ENCODE peak calls at places on chromosomes 13 and 19, in six cellular contexts. R is PC-3, T is keratinocyte, Q is H1, O is BE2C, C is mammary epithelial cell. S is an unnamed sample. For H3K4me1, the result is how much of the 10 kb centered on the place peaks cover.

GRCh38 chr19:6044056-6044805 is 66.1 kb downstream of the RFX2 start:
- DNase-seq in R (no peak), T (no peak), Q (no peak), O (no peak), C (no peak), S (no peak)

GRCh38 chr13:106113796-106114195 is 421.7 kb downstream of the EFNB2 start:
- DNase-seq in R (no peak), T (no peak), Q (no peak), O (no peak), C (no peak), S (no peak)

GRCh38 chr19:35793381-35794165 is 18.2 kb downstream of the ARHGAP33 start:
- DNase-seq in R (peak), T (no peak), Q (no peak), O (no peak), C (no peak), S (no peak)

GRCh38 chr13:44969858-44970484 is 19.3 kb downstream of the NUFIP1 start:
- DNase-seq in R (peak), T (no peak), Q (no peak), O (no peak), C (peak), S (no peak)

GRCh38 chr13:68748038-68748437 is 1359.6 kb upstream of the ATXN8OS start:
- DNase-seq in R (peak), T (no peak), Q (no peak), O (no peak), C (no peak), S (no peak)

GRCh38 chr13:95968906-95969305 is 84.3 kb downstream of the UGGT2 start:
- DNase-seq in R (no peak), T (no peak), Q (no peak), O (no peak), C (no peak), S (no peak)

GRCh38 chr13:36088463-36088862 is 42.7 kb downstream of the DCLK1 start:
- DNase-seq in R (no peak), T (no peak), Q (no peak), O (no peak), C (no peak), S (no peak)

GRCh38 chr13:111058796-111059506 is 56.2 kb upstream of the ARHGEF7 start:
- DNase-seq in R (no peak), T (no peak), Q (no peak), O (no peak), C (peak), S (no peak)

GRCh38 chr13:37656247-37656940 is 57.8 kb upstream of the POSTN start:
- DNase-seq in R (peak), T (peak), Q (no peak), O (no peak), C (peak), S (no peak)

GRCh38 chr13:49140910-49141611 is 79.1 kb upstream of the MLNR start:
- DNase-seq in R (no peak), T (no peak), Q (no peak), O (no peak), C (no peak), S (no peak)

GRCh38 chr13:52377898-52378297 is 28.1 kb downstream of the THSD1 start:
- DNase-seq in R (no peak), T (no peak), Q (no peak), O (no peak), C (no peak), S (no peak)

GRCh38 chr13:100673831-100674362 is 698 bp downstream of the TMTC4 start:
- DNase-seq in R (peak), T (no peak), Q (no peak), O (peak), C (peak), S (peak)

GRCh38 chr13:77611068-77611467 is 75.6 kb downstream of the SCEL start:
- DNase-seq in R (no peak), T (no peak), Q (no peak), O (no peak), C (no peak), S (no peak)

GRCh38 chr19:2438178-2438577 is 10.8 kb upstream of the TIMM13 start:
- DNase-seq in R (no peak), T (no peak), Q (no peak), O (no peak), C (no peak), S (no peak)

GRCh38 chr13:26019881-26020535 is 31.8 kb downstream of the SHISA2 start:
- DNase-seq in R (peak), T (no peak), Q (no peak), O (no peak), C (no peak), S (no peak)

GRCh38 chr13:28137556-28137955 is 789 bp upstream of the PAN3 start:
- DNase-seq in R (peak), T (no peak), Q (no peak), O (no peak), C (no peak), S (no peak)

GRCh38 chr13:25872871-25873607 is 178.8 kb downstream of the SHISA2 start:
- DNase-seq in R (no peak), T (no peak), Q (no peak), O (no peak), C (peak), S (no peak)

GRCh38 chr19:55681131-55682087 is 6.4 kb downstream of the EPN1 start:
- DNase-seq in R (no peak), T (no peak), Q (no peak), O (no peak), C (no peak), S (no peak)

GRCh38 chr19:8306235-8307054 is 1.7 kb downstream of the CD320 start:
- DNase-seq in R (no peak), T (no peak), Q (no peak), O (peak), C (no peak), S (no peak)

GRCh38 chr13:72643339-72643989 is 84.0 kb downstream of the MZT1 start:
- DNase-seq in R (peak), T (peak), Q (no peak), O (peak), C (peak), S (peak)

GRCh38 chr13:74573654-74574053 is 439.4 kb upstream of the KLF12 start:
- DNase-seq in R (no peak), T (no peak), Q (no peak), O (peak), C (no peak), S (peak)

GRCh38 chr19:17332677-17333581 is 1.7 kb downstream of the ANO8 start:
- DNase-seq in R (peak), T (no peak), Q (peak), O (peak), C (peak), S (no peak)

GRCh38 chr19:16945364-16945714 is 56.5 kb downstream of the F2RL3 start:
- DNase-seq in R (no peak), T (no peak), Q (no peak), O (no peak), C (no peak), S (no peak)

GRCh38 chr13:99386911-99387788 is 80.0 kb upstream of the GPR183 start:
- DNase-seq in R (peak), T (no peak), Q (peak), O (peak), C (peak), S (peak)

GRCh38 chr13:26679411-26679810 is 81.2 kb downstream of the GPR12 start:
- DNase-seq in R (peak), T (no peak), Q (no peak), O (no peak), C (peak), S (no peak)

GRCh38 chr13:49218493-49219051 is 1.6 kb upstream of the MLNR start:
- DNase-seq in R (no peak), T (no peak), Q (no peak), O (no peak), C (no peak), S (no peak)

GRCh38 chr13:30585748-30586262 is 31.9 kb upstream of the USPL1 start:
- DNase-seq in R (peak), T (no peak), Q (no peak), O (no peak), C (no peak), S (no peak)

GRCh38 chr13:46173656-46174055 is 8.3 kb downstream of the LCP1 start:
- DNase-seq in R (no peak), T (no peak), Q (no peak), O (no peak), C (no peak), S (no peak)

GRCh38 chr19:33199441-33200265 is 5.5 kb downstream of the LRP3 start:
- DNase-seq in R (no peak), T (no peak), Q (no peak), O (no peak), C (no peak), S (no peak)

GRCh38 chr13:23883255-23883654 is 5.9 kb downstream of the MIPEP start:
- DNase-seq in R (no peak), T (no peak), Q (no peak), O (no peak), C (no peak), S (no peak)

GRCh38 chr13:33279898-33280549 is 5.5 kb downstream of the STARD13 start:
- DNase-seq in R (peak), T (peak), Q (no peak), O (no peak), C (peak), S (no peak)

GRCh38 chr19:58572818-58573657 is at the start of gene MZF1:
- DNase-seq in R (peak), T (peak), Q (peak), O (peak), C (peak), S (peak)
- H3K4me1 ChIP-seq in R (under half), T (under half), Q (under half), O (under half), C (under half), S (under half)

DNA sequence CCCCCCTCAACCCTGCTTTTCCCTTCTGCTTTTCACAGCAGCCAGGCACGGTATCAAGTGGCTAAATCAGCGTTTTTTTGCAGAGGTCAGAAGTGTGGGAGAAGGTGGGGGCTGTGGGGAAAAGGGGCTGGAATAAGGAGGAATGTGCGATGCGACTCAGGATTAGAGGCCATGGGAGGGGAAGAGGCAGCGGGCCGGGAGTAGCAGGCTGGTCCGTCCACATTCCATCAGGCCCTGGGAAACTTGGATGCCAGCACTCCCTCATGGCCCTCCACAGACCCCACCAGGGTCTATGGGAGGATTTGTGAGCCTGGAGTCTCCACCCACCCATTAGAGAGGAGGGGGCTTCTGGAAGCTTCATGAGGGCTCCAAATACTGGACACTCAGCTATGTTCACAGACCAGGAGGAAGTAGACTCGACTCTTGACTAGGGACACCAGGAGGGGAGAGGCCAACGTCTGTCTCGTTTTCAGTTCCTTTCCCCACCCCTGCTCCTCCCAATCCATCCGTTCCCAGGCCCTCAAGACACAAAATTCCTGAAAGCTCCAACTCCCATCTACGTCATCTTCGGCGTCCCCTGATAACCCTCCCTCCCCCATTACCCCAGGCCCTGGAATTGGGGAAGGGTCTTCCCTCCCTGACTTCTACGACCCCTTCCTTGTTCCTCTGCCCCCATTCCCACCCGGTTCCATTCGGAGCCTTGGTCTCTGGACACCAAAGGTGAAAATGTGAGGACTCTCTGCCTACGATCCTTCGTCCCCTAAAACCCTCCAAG is 3.3 kb upstream of the KCNC3 start:
- DNase-seq in R (peak), T (no peak), Q (no peak), O (no peak), C (no peak), S (no peak)
- H3K4me3 ChIP-seq in R (no peak), T (no peak), Q (peak), O (no peak), C (no peak), S (peak)

DNA sequence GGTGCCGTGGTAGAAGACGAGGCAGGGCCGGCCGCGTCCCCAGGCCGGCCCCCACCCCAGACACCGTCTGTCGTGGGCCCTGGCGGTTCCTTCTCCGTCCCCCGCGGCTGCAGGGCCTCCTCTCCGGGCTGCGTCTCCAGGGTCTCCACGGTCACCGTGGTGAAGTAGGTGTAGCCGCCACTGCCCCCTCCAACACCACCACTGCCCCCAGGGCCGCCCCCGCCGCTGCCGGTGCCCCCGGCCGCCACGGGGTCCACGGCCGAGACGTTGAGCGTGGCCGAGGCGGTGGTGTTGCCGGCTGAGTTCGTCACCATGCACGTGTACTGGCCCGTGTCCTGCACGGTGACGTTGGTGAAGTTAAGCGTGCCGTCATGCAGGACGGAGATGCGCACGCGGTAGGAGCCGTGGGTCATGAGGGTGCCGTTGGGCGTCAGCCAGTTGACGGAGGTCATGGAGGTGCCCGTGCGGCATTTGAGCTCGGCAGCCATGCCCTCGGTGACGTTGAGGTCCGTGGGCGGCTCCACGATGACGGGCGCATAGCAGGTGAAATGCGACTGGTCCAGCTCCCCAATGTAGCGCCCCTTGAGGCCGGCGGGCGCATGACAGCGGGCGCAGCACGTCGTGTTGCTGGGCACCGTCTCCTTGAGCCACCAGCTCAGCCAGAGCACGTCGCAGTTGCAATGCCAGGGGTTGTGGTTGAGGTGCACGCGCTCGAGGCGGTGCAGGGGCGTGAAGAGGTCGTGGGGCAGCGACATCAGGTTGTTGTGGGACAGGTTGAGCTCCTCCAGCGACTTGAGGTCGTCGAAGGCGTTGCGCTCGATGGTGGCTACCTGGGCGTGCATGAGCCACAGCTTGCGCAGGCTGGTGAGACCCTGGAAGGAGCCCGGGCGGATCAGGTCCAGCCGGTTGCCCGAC is 4.6 kb upstream of the ASPDH start:
- DNase-seq in R (no peak), T (no peak), Q (no peak), O (no peak), C (no peak), S (no peak)
- TF ChIP-seq CTCF in R (peak), T (peak), Q (peak), O (no peak), C (peak), S (no peak)

GRCh38 chr19:4511300-4512054 is 6.8 kb downstream of the PLIN4 start:
- DNase-seq in R (no peak), T (no peak), Q (no peak), O (no peak), C (no peak), S (no peak)
- H3K4me1 ChIP-seq in R (under half), T (under half), Q (under half), O (under half), C (under half), S (half or more)

GRCh38 chr19:48443262-48443661 is 2.5 kb upstream of the GRWD1 start:
- DNase-seq in R (no peak), T (no peak), Q (no peak), O (no peak), C (no peak), S (no peak)
- H3K4me3 ChIP-seq in R (no peak), T (no peak), Q (no peak), O (no peak), C (peak), S (peak)

DNA sequence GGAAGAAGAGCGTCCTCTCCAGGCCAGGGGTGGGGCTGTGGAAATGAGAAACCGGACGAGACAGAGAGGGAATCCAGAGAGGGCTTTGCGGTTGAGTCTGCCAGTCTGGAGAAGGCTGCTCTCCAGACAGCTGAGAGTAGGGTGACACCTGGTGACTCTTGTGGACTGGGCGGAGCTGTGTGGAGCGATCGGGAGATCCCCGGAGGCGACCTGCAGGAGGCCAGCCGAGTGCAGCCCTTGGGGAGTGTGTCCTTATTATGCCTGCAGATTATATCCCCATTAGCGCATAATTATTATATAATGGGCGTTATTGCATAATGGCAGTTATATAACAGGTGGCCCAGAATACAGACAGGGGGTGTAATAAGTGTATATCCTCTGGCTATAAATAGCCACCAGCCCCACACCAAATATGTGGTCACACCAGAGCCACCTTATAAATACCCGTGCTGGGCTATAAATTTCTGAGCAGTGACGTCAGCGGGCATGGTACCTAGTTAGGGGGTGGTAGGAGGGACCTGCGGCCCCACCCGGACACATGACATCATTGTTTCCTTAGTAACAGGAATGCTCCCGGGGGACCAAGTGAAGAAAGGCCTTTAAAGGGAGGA is 41.2 kb downstream of the NFIX start:
- DNase-seq in R (peak), T (peak), Q (no peak), O (peak), C (peak), S (no peak)
- TF ChIP-seq CTCF in R (peak), T (peak), Q (no peak), O (peak), C (no peak), S (no peak)

DNA sequence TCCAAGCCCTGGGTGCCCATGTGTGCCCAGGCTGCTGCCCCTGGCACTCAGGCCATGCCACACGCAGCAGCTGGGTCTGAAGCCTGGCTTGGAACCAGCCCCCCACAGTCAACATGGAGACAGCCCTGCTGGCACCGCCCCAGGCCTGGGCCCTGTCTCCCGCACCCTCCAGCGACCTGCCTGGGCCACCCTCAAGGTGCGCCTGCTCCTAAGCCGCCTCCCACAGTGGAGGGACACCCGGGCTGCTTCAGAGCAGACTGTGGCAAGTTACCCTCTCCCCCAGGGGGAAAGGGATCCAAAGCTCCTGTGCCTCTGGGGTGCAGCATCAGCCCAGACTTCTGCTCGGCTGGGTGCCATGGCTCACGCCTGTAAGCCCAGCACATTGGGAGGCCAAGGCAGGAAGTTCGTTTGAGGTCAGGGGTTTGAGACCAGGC is 15.8 kb downstream of the ELL start:
- DNase-seq in R (no peak), T (no peak), Q (no peak), O (no peak), C (no peak), S (peak)
- H3K4me1 ChIP-seq in R (under half), T (under half), Q (under half), O (under half), C (under half), S (half or more)

S was measured in left ventricle myocardium inferior.